ENCODE peak calls at places on chromosomes 5 and 9, in eight cellular contexts. W is A549, P is body of pancreas, U is IMR-90, S is adrenal gland, O is brain microvascular endothelial cell, R is upper lobe of right lung, Z is choroid plexus epithelial cell. V is an unnamed sample.
A peak's percentile ranks its signal among the peaks of the same experiment; 100 is the strongest.

GRCh38 chr5:110854200-110854599 is 115.4 kb downstream of the SLC25A46 start:
- DNase-seq in W (no peak), Z (peak; percentile 22), S (no peak), U (peak; percentile 43), O (peak; percentile 47), P (no peak), R (no peak), V (no peak)

GRCh38 chr5:120388016-120388781 is 75.9 kb upstream of the PRR16 start:
- DNase-seq in Z (peak; percentile 96), S (no peak), U (peak; percentile 95), O (peak; percentile 48), R (no peak), W (no peak), P (no peak), V (no peak)

GRCh38 chr9:13956107-13956506 is 357.8 kb downstream of the NFIB start:
- DNase-seq in R (no peak), U (no peak), P (no peak), O (no peak), S (no peak), Z (no peak), W (no peak), V (no peak)

GRCh38 chr5:172942556-172942955 is 16.7 kb upstream of the RPL26L1 start:
- DNase-seq in P (no peak), O (no peak), Z (no peak), U (no peak), S (no peak), R (peak; percentile 6), W (no peak), V (no peak)

GRCh38 chr5:173317091-173317685 is 11.0 kb downstream of the STC2 start:
- DNase-seq in Z (no peak), W (no peak), U (no peak), R (no peak), S (no peak), O (no peak), P (no peak), V (no peak)

GRCh38 chr5:104456122-104456521 is 893.5 kb upstream of the NUDT12 start:
- DNase-seq in O (no peak), U (no peak), R (no peak), S (no peak), P (no peak), Z (no peak), W (no peak), V (no peak)

GRCh38 chr5:134418958-134419357 is 7.3 kb upstream of the CDKN2AIPNL start:
- DNase-seq in W (no peak), P (no peak), R (no peak), S (no peak), U (no peak), Z (no peak), O (no peak), V (no peak)

GRCh38 chr5:146707316-146707715 is 171.2 kb downstream of the PPP2R2B start:
- DNase-seq in S (no peak), W (no peak), P (no peak), Z (no peak), U (no peak), O (no peak), R (peak; percentile 52), V (no peak)

GRCh38 chr5:10513501-10514442 is 50.1 kb upstream of the ANKRD33B start:
- DNase-seq in P (no peak), U (peak; percentile 83), S (no peak), O (peak; percentile 69), Z (peak; percentile 92), R (no peak), W (peak; percentile 52), V (no peak)

GRCh38 chr9:109856785-109857184 is 76.8 kb downstream of the PALM2AKAP2 start:
- DNase-seq in R (no peak), S (peak; percentile 39), O (peak; percentile 43), P (no peak), W (no peak), U (peak; percentile 33), Z (peak; percentile 86), V (peak; percentile 84)

GRCh38 chr9:113428062-113428600 is 17.6 kb downstream of the C9orf43 start:
- DNase-seq in S (no peak), Z (peak; percentile 17), W (no peak), O (no peak), R (no peak), U (no peak), P (no peak), V (no peak)
- TF ChIP-seq CTCF in S (no peak), Z (no peak), W (no peak), O (no peak), R (no peak), U (no peak), P (no peak), V (no peak)

GRCh38 chr5:129137637-129138036 is 43.1 kb downstream of the ISOC1 start:
- DNase-seq in Z (no peak), S (no peak), W (no peak), O (no peak), U (no peak), R (no peak), P (no peak), V (no peak)

GRCh38 chr5:129133553-129133952 is 39.0 kb downstream of the ISOC1 start:
- DNase-seq in R (no peak), S (no peak), U (no peak), Z (no peak), W (no peak), P (no peak), O (no peak), V (no peak)

GRCh38 chr5:129135633-129136032 is 41.1 kb downstream of the ISOC1 start:
- DNase-seq in U (no peak), W (no peak), R (no peak), P (no peak), Z (no peak), S (no peak), O (no peak), V (no peak)
- TF ChIP-seq CTCF in U (no peak), W (no peak), R (no peak), P (no peak), Z (peak; percentile 13), S (no peak), O (no peak), V (peak; percentile 16)

DNA sequence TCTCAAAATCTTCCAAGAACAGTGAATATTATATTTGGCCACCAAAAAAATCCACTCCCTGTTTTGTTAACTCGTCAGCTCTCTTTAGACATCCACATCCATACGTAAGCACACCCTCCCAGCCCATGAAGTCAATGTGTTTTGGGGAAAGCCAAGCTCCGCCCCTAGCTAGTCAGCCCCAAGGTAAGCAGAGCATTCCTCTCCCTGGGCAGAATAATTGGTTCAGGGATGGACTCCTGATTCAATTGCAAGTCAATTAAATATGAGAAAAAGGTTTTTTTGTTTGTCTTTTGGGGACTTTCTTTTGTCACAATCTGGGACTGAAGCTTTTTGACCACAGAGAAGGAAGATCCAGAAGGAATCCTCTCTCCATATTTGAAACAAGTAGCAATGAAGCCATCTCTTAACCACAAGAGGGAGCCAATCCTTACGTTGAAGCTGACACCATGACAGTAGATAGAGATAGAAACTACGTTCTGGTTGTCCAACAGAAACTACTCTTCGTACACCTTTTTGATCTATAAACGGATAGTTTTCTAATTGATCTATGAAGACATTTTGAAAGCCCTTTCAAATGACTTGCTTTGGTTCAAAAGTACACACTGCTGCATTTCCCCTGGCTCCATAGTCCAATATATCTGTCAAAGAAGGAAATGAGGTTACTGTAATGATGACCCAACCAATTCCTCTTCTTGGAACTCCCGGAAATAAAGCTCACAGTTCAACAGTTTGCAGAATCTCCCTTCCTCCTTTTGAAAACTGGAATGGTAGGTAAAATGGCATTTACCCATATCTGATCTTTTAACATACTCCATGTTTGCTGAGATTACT is 166.4 kb downstream of the TLE1 start:
- DNase-seq in P (peak; percentile 61), O (peak; percentile 59), U (peak; percentile 66), Z (peak; percentile 83), R (no peak), S (peak; percentile 43), W (peak; percentile 25), V (no peak)
- TF ChIP-seq CTCF in P (peak; percentile 30), O (peak; percentile 71), U (peak; percentile 57), Z (peak; percentile 78), R (peak; percentile 71), S (peak; percentile 69), W (peak; percentile 39), V (peak; percentile 75)

DNA sequence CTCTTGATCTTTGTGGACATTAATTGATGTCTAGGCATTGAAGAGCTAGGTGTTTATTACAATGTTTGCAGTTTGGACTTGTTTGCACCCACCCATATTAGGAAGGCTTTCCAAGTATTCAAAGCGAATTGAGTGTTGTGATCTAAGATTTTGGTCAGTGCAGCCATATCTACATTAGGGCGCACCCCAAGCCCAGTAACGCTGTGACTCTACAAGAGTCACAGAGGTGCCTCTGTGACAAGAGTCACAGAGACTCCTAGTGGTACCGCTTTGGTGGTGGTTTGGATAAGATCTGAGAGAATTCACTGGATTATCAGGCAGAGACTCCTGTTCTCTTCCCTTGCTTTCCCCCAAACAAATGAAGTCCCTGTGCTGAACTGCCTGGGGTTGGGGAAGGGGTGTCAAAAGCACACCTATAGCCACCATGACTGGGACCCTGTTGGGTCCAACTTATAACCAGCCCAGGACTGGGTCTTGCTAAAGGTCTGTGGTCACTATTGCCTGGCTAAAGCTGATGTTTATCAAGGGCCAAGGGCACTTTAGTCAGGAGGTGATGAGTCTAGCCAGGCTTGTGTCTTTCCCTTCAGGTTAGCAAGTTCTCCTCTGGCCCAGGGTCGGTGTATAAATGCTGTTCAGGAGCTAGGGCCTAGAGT is 114.1 kb upstream of the RIOK2 start:
- DNase-seq in O (peak; percentile 52), R (no peak), U (peak; percentile 23), P (no peak), S (no peak), W (no peak), Z (peak; percentile 16), V (no peak)
- TF ChIP-seq CTCF in O (peak; percentile 60), R (peak; percentile 24), U (peak; percentile 54), P (no peak), S (no peak), W (peak; percentile 15), Z (peak; percentile 46), V (peak; percentile 29)

GRCh38 chr9:27888661-27889295 is 315.5 kb upstream of the C9orf72 start:
- DNase-seq in W (peak; percentile 7), R (peak; percentile 67), U (no peak), P (peak; percentile 44), S (peak; percentile 9), Z (peak; percentile 14), O (peak; percentile 15), V (no peak)
- TF ChIP-seq CTCF in W (peak; percentile 30), R (peak; percentile 62), U (peak; percentile 34), P (no peak), S (peak; percentile 43), Z (peak; percentile 80), O (peak; percentile 92), V (peak; percentile 53)

GRCh38 chr5:168020522-168021294 is 270.7 kb upstream of the WWC1 start:
- DNase-seq in S (peak; percentile 10), O (no peak), U (peak; percentile 8), R (no peak), P (no peak), W (no peak), Z (peak; percentile 39), V (no peak)
- TF ChIP-seq CTCF in S (peak; percentile 28), O (peak; percentile 42), U (peak; percentile 41), R (no peak), P (no peak), W (peak; percentile 51), Z (peak; percentile 50), V (no peak)